ENCODE peak calls at places on chromosomes 11 and 22, in seven cellular contexts. X is stomach, I is cardiac fibroblast, M is neural crest cell, Q is esophagus squamous epithelium, D is tibial nerve, Z is astrocyte of the cerebellum. O is an unnamed sample.

GRCh38 chr22:30279389-30279788 is 9.9 kb downstream of the CASTOR1 start:
- DNase-seq in D (no peak), I (no peak), Q (no peak), X (no peak), M (no peak), Z (no peak), O (no peak)

GRCh38 chr11:69650081-69650831 is 9.3 kb downstream of the CCND1 start:
- DNase-seq in M (no peak), D (no peak), Q (no peak), Z (no peak), I (peak), X (no peak), O (no peak)

GRCh38 chr11:110907629-110908028 is 195.4 kb upstream of the ARHGAP20 start:
- DNase-seq in D (no peak), Q (no peak), I (peak), X (peak), Z (peak), M (no peak), O (peak)

GRCh38 chr22:38320605-38321402 is 3.6 kb upstream of the CSNK1E start:
- DNase-seq in Q (no peak), I (no peak), D (no peak), X (no peak), Z (no peak), M (no peak), O (no peak)

GRCh38 chr11:15967966-15968365 is 388.4 kb downstream of the SOX6 start:
- DNase-seq in D (no peak), X (no peak), M (no peak), Z (no peak), Q (no peak), I (peak), O (no peak)

GRCh38 chr11:113562981-113563461 is 87.8 kb upstream of the DRD2 start:
- DNase-seq in X (no peak), D (no peak), Q (no peak), Z (no peak), M (no peak), I (no peak), O (no peak)

GRCh38 chr11:95788921-95789505 is 569 bp downstream of the FAM76B start:
- DNase-seq in I (peak), Q (no peak), M (peak), D (peak), X (no peak), Z (peak), O (no peak)

GRCh38 chr11:67572747-67573419 is 10.7 kb upstream of the GSTP1 start:
- DNase-seq in M (peak), X (peak), Q (no peak), I (peak), D (peak), Z (no peak), O (peak)

GRCh38 chr11:18012314-18012905 is 437 bp downstream of the SERGEF start:
- DNase-seq in D (peak), Q (no peak), Z (no peak), I (peak), X (peak), M (no peak), O (no peak)

GRCh38 chr11:46264030-46264429 is 13.4 kb upstream of the CREB3L1 start:
- DNase-seq in X (no peak), Q (no peak), M (no peak), D (no peak), I (no peak), Z (no peak), O (no peak)

GRCh38 chr11:6328321-6328720 is 8.0 kb upstream of the CAVIN3 start:
- DNase-seq in Z (no peak), Q (no peak), I (no peak), M (no peak), X (no peak), D (no peak), O (no peak)

GRCh38 chr11:6321356-6321755 is 1.1 kb upstream of the CAVIN3 start:
- DNase-seq in I (no peak), Z (no peak), Q (no peak), X (no peak), D (no peak), M (no peak), O (no peak)

GRCh38 chr11:117913736-117914397 is 15.3 kb downstream of the TMPRSS13 start:
- DNase-seq in Z (no peak), I (no peak), Q (no peak), M (no peak), X (no peak), D (no peak), O (no peak)

GRCh38 chr11:65573391-65574146 is 1.2 kb downstream of the FAM89B start:
- DNase-seq in Z (no peak), I (no peak), Q (no peak), X (no peak), D (no peak), M (no peak), O (no peak)

GRCh38 chr11:122863704-122864326 is 18.7 kb upstream of the JHY start:
- DNase-seq in Z (peak), D (peak), I (peak), M (peak), X (no peak), Q (no peak), O (no peak)

GRCh38 chr11:95698939-95699562 is 90.5 kb downstream of the FAM76B start:
- DNase-seq in Z (no peak), M (no peak), I (peak), X (no peak), D (no peak), Q (no peak), O (no peak)

GRCh38 chr22:29765905-29766631 is 739 bp downstream of the ZMAT5 start:
- DNase-seq in M (no peak), D (no peak), Z (no peak), Q (no peak), I (no peak), X (peak), O (no peak)

GRCh38 chr22:40666151-40666848 is 13.0 kb upstream of the MCHR1 start:
- DNase-seq in D (no peak), Z (no peak), M (no peak), X (no peak), Q (no peak), I (no peak), O (peak)

GRCh38 chr11:1368216-1368615 is 21.5 kb upstream of the BRSK2 start:
- DNase-seq in Z (no peak), X (no peak), I (no peak), D (no peak), Q (no peak), M (no peak), O (no peak)

DNA sequence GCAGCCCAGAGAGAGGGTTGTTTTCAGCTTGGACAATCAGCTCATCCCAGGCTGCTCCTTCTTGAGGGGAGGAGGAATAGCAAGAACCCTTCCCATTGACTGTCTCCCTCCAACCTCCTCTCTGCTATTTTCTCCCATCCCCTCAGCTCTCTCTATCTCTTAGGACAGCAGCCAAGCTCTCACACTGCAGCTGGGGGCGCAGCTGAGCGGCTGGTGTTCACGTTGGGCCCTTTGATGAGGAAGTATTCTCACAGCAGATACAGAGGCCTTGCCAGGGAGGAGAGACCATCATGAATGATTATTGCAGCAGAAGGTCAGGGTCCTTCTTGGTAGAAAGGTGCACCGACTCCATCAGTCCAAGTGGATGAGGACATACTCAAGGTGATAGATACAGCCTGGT is 26.5 kb upstream of the CADM1 start:
- DNase-seq in Z (no peak), D (no peak), Q (no peak), M (no peak), I (no peak), X (no peak), O (no peak)
- TF ChIP-seq CTCF in Z (peak), D (no peak), Q (no peak), M (no peak), I (no peak), X (no peak), O (no peak)

GRCh38 chr11:130581631-130582030 is 133.2 kb downstream of the ADAMTS15 start:
- DNase-seq in Z (peak), D (no peak), Q (no peak), I (peak), M (no peak), X (no peak), O (no peak)
- TF ChIP-seq CTCF in Z (no peak), D (no peak), Q (no peak), I (no peak), M (no peak), X (no peak), O (no peak)

GRCh38 chr11:44348114-44348513 is 38.2 kb upstream of the ALX4 start:
- DNase-seq in X (no peak), D (no peak), Z (no peak), M (no peak), I (no peak), Q (no peak), O (no peak)

GRCh38 chr11:44348721-44349120 is 38.8 kb upstream of the ALX4 start:
- DNase-seq in Q (no peak), Z (no peak), X (no peak), M (no peak), D (no peak), I (no peak), O (no peak)

GRCh38 chr11:44351006-44351660 is 41.2 kb upstream of the ALX4 start:
- DNase-seq in Q (no peak), Z (no peak), X (no peak), D (no peak), I (no peak), M (no peak), O (no peak)

GRCh38 chr11:44349328-44349727 is 39.4 kb upstream of the ALX4 start:
- DNase-seq in Z (no peak), D (no peak), X (no peak), M (no peak), Q (no peak), I (no peak), O (no peak)

DNA sequence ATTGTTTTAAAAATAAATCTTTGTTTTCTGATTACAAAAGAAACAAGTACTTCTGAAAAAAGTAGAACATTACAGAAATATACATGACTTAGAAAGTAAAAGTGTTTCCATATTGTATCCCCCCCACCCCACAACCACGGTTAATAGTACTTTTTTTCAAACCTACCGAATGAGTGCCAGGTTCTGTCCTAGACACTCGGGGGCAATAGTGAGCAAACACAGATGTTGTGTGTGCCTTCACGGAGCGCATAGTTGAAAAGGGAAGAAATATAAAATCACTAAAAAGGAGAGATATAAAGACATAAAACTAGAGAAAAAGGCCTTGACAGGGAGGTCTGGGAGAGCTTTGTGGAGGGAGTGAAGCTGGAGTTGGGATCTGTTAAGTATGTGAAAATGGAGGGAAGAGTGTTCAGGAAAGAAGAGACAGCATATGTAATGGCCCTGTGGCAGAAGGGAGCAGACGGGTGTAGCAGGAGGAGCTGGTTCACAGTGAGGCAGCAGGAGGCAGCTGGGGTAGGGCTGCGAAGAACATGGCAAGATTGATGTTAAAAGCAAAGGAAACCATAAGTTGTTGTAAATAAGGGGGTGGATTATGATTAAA is 42.1 kb upstream of the ALX4 start:
- DNase-seq in Z (no peak), X (no peak), Q (no peak), I (no peak), M (no peak), D (no peak), O (no peak)
- TF ChIP-seq CTCF in Z (peak), X (no peak), Q (no peak), I (no peak), M (peak), D (no peak), O (no peak)

GRCh38 chr22:19495562-19496323 is 16.0 kb downstream of the CDC45 start:
- DNase-seq in M (no peak), D (no peak), Q (no peak), X (no peak), Z (peak), I (peak), O (no peak)
- TF ChIP-seq CTCF in M (peak), D (no peak), Q (peak), X (no peak), Z (peak), I (peak), O (peak)

GRCh38 chr11:27786864-27787263 is 86.6 kb upstream of the BDNF start:
- DNase-seq in I (no peak), D (no peak), Z (no peak), X (no peak), M (no peak), Q (no peak), O (no peak)

GRCh38 chr11:27786331-27786730 is 86.1 kb upstream of the BDNF start:
- DNase-seq in I (no peak), X (no peak), Z (no peak), Q (no peak), D (no peak), M (no peak), O (no peak)

DNA sequence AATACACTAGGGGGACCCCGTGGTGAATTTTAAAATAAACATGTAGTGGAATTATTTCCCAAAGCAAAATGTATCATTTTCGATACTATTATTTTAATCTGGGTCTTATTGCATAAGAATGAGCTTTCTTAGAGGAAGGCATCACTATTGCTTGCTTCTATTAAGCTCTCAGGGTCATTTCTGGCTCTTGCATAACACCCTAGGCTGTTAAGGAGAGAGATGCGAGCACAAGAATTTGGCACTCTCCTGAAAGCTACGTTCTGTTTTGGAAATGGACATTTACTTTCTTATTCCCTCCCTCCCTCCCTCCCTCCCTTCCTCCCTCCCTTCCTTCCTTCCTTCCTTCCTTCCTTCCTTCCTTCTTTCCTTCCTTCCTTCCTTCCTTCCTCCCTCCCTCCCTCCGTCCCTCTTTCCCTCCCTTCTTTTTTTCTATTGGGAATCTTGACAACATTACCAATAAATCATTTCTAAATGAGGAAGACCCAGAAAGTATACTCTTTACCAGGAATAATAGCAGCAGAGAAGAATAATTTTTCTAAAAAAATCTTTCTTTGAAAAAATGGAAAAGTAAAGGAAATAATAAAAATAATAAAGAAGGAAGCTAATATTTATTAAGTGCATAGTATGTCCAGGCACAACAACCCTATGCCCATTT is 83.6 kb upstream of the BDNF start:
- DNase-seq in Q (no peak), M (no peak), D (no peak), Z (no peak), X (no peak), I (no peak), O (no peak)
- TF ChIP-seq CTCF in Q (no peak), M (no peak), D (no peak), Z (no peak), X (no peak), I (no peak), O (no peak)